ENCODE peak calls at places on chromosomes 11 and 22, in five cellular contexts. One of them, this sample, is unnamed.
A peak's percentile ranks its signal among the peaks of the same experiment; 100 is the strongest.

GRCh38 chr11:122751298-122752070 is 86.8 kb upstream of the CRTAM start:
- DNase-seq in K562: no peak
- DNase-seq in HCT116: no peak
- DNase-seq in HepG2: no peak
- DNase-seq in GM12878: no peak
- DNase-seq in this sample: no peak

GRCh38 chr11:101706541-101706940 is 122.7 kb upstream of the TRPC6 start:
- DNase-seq in GM12878: no peak
- DNase-seq in HepG2: no peak
- DNase-seq in HCT116: no peak
- DNase-seq in K562: no peak
- DNase-seq in this sample: no peak

GRCh38 chr22:46149493-46149997 is 781 bp upstream of the PPARA start:
- DNase-seq in HepG2: no peak
- DNase-seq in K562: no peak
- DNase-seq in GM12878: no peak
- DNase-seq in HCT116: no peak
- DNase-seq in this sample: no peak

GRCh38 chr22:45812910-45813309 is 141.3 kb downstream of the ATXN10 start:
- DNase-seq in GM12878: no peak
- DNase-seq in HCT116: no peak
- DNase-seq in K562: no peak
- DNase-seq in HepG2: no peak
- DNase-seq in this sample: no peak

GRCh38 chr22:32206774-32207758 is 2.2 kb upstream of the RFPL2 start:
- DNase-seq in HCT116: peak; percentile 56
- DNase-seq in HepG2: peak; percentile 41
- DNase-seq in GM12878: no peak
- DNase-seq in K562: no peak
- DNase-seq in this sample: no peak

GRCh38 chr11:17313349-17314231 is 37.1 kb downstream of the NUCB2 start:
- DNase-seq in HepG2: no peak
- DNase-seq in K562: no peak
- DNase-seq in GM12878: no peak
- DNase-seq in HCT116: no peak
- DNase-seq in this sample: no peak

GRCh38 chr11:1310315-1310687 is 869 bp upstream of the TOLLIP start:
- DNase-seq in K562: no peak
- DNase-seq in HCT116: no peak
- DNase-seq in HepG2: no peak
- DNase-seq in GM12878: no peak
- DNase-seq in this sample: no peak

GRCh38 chr11:61777234-61778090 is 14.9 kb downstream of the TMEM258 start:
- DNase-seq in HepG2: no peak
- DNase-seq in K562: peak; percentile 67
- DNase-seq in HCT116: no peak
- DNase-seq in GM12878: no peak
- DNase-seq in this sample: no peak

GRCh38 chr11:119699227-119699626 is 29.8 kb downstream of the NECTIN1 start:
- DNase-seq in K562: no peak
- DNase-seq in HCT116: no peak
- DNase-seq in GM12878: no peak
- DNase-seq in HepG2: peak; percentile 76
- DNase-seq in this sample: no peak

GRCh38 chr22:42439821-42440674 is 7.8 kb upstream of the NFAM1 start:
- DNase-seq in HCT116: no peak
- DNase-seq in K562: no peak
- DNase-seq in GM12878: no peak
- DNase-seq in HepG2: no peak
- DNase-seq in this sample: no peak

GRCh38 chr11:74025467-74026166 is 16.7 kb upstream of the UCP3 start:
- DNase-seq in HepG2: no peak
- DNase-seq in K562: no peak
- DNase-seq in HCT116: no peak
- DNase-seq in GM12878: no peak
- DNase-seq in this sample: no peak

GRCh38 chr11:6607190-6607635 is 3.6 kb downstream of the ILK start:
- DNase-seq in HCT116: no peak
- DNase-seq in GM12878: no peak
- DNase-seq in HepG2: no peak
- DNase-seq in K562: no peak
- DNase-seq in this sample: no peak

GRCh38 chr11:46491661-46492331 is 100.2 kb upstream of the CHRM4 start:
- DNase-seq in HCT116: no peak
- DNase-seq in GM12878: no peak
- DNase-seq in K562: no peak
- DNase-seq in HepG2: no peak
- DNase-seq in this sample: no peak

GRCh38 chr11:36365937-36366336 is 69.8 kb downstream of the PRR5L start:
- DNase-seq in GM12878: no peak
- DNase-seq in K562: no peak
- DNase-seq in HCT116: no peak
- DNase-seq in HepG2: no peak
- DNase-seq in this sample: no peak

GRCh38 chr11:43691332-43691731 is 10.8 kb downstream of the HSD17B12 start:
- DNase-seq in HepG2: no peak
- DNase-seq in GM12878: no peak
- DNase-seq in K562: no peak
- DNase-seq in HCT116: no peak
- DNase-seq in this sample: no peak

GRCh38 chr11:131534031-131534430 is 163.6 kb downstream of the NTM start:
- DNase-seq in GM12878: no peak
- DNase-seq in HCT116: no peak
- DNase-seq in HepG2: no peak
- DNase-seq in K562: no peak
- DNase-seq in this sample: no peak

GRCh38 chr11:128451651-128452470 is 135.5 kb downstream of the ETS1 start:
- DNase-seq in GM12878: no peak
- DNase-seq in HepG2: peak; percentile 82
- DNase-seq in HCT116: no peak
- DNase-seq in K562: no peak
- DNase-seq in this sample: no peak

GRCh38 chr11:83069441-83070043 is 2.2 kb downstream of the RAB30 start:
- DNase-seq in HepG2: no peak
- DNase-seq in HCT116: no peak
- DNase-seq in GM12878: no peak
- DNase-seq in K562: no peak
- DNase-seq in this sample: no peak

GRCh38 chr11:27965559-27965958 is 142.4 kb downstream of the KIF18A start:
- DNase-seq in HCT116: no peak
- DNase-seq in HepG2: peak; percentile 16
- DNase-seq in GM12878: no peak
- DNase-seq in K562: no peak
- DNase-seq in this sample: peak; percentile 13

GRCh38 chr11:10304495-10305261 is at the start of gene ADM:
- DNase-seq in HepG2: peak; percentile 90
- DNase-seq in GM12878: no peak
- DNase-seq in HCT116: peak; percentile 91
- DNase-seq in K562: peak; percentile 64
- DNase-seq in this sample: no peak

GRCh38 chr11:68047437-68048290 is 8.8 kb downstream of the TCIRG1 start:
- DNase-seq in HCT116: no peak
- DNase-seq in GM12878: no peak
- DNase-seq in K562: no peak
- DNase-seq in HepG2: no peak
- DNase-seq in this sample: no peak

GRCh38 chr11:128135451-128135850 is 451.9 kb downstream of the ETS1 start:
- DNase-seq in HepG2: no peak
- DNase-seq in GM12878: no peak
- DNase-seq in HCT116: no peak
- DNase-seq in K562: no peak
- DNase-seq in this sample: no peak

GRCh38 chr11:67671211-67671520 is 3.3 kb downstream of the ALDH3B2 start:
- DNase-seq in GM12878: no peak
- DNase-seq in HCT116: no peak
- DNase-seq in HepG2: no peak
- DNase-seq in K562: no peak
- DNase-seq in this sample: no peak

GRCh38 chr22:46068908-46069481 is 81.3 kb upstream of the PPARA start:
- DNase-seq in HepG2: no peak
- DNase-seq in K562: no peak
- DNase-seq in GM12878: no peak
- DNase-seq in HCT116: no peak
- DNase-seq in this sample: no peak

GRCh38 chr11:114108501-114109205 is 49.1 kb downstream of the ZBTB16 start:
- DNase-seq in K562: no peak
- DNase-seq in HCT116: no peak
- DNase-seq in GM12878: no peak
- DNase-seq in HepG2: no peak
- DNase-seq in this sample: no peak

DNA sequence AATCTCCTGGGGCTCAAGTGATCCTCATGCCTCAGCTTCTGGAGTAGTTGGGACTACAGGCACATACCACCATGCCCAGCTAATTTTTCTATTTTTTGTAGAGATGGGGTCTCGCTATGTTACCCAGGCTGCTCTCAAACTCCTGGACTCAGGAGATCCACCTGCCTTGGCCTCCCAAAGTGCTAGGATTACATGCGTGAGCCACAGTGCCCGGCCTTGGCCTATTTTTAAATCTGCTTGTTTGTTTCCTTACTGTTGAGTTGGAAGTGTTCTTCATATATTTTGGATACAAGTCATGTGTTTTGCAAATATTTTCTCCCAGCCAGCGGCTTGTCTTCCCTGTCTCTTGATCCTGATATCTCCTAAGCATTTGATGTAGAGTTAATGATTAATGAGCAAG is 5.0 kb downstream of the PARVB start:
- DNase-seq in HCT116: no peak
- DNase-seq in GM12878: no peak
- DNase-seq in K562: no peak
- DNase-seq in HepG2: no peak
- DNase-seq in this sample: no peak
- TF ChIP-seq ZNF274 in HCT116: no peak
- TF ChIP-seq ZNF274 in GM12878: no peak
- TF ChIP-seq ZNF274 in K562: no peak
- TF ChIP-seq ZNF274 in HepG2: no peak
- TF ChIP-seq ZNF274 in this sample: no peak

DNA sequence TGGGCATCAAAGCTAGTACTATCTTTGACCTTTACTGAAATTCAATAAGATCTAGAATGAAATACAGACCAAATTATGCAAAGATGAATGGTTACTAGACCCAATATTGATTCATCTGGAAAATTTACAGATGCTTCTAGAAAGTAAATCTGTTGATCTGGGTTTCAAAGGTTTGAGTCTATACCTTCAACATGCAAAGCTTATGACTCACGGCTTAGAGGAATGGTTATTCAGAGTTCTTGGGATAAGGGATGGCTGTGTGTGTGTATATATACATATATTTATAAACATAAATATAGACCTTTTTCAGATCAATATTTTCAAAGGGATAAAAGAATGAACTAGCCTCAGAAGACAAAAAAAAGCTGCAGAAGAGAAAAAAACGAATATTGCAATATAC is 1.3 kb downstream of the SPTY2D1 start:
- DNase-seq in HepG2: no peak
- DNase-seq in K562: no peak
- DNase-seq in HCT116: no peak
- DNase-seq in GM12878: no peak
- DNase-seq in this sample: no peak
- H3K4me3 ChIP-seq in HepG2: peak overlapping the region; percentile 90
- H3K4me3 ChIP-seq in K562: peak overlapping the region; percentile 95
- H3K4me3 ChIP-seq in HCT116: peak overlapping the region; percentile 97
- H3K4me3 ChIP-seq in GM12878: peak overlapping the region; percentile 99
- H3K4me3 ChIP-seq in this sample: peak overlapping the region; percentile 94

DNA sequence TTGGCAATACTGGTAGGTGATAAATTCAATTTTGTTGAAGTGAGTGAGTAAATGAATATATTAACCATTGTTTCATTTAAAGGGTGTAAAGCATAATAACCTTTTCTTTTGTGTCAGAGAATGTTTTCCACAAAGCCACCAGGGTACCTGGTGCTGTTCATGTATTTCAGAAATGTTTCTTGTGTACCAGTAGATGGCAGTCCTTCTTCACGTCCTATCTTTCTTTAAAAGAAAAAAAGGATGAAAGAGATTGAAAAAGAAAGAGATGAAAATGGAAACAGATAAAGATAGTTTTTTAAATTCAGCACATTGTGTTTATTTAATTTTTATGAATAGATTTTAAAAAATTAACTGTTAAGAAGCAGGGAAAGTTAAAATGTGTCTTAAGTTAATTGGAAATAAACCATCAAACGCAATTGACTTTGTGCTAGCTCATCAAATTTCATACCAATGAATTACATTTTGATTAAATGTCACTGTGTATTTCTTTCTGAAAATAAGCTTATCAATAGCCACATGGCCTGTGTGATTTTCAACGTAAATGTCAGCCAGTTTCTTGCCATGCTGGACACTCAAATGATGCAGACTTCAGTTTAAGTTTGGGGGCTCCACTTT is 65.5 kb upstream of the CHORDC1 start:
- DNase-seq in HepG2: peak; percentile 33
- DNase-seq in GM12878: no peak
- DNase-seq in K562: peak; percentile 30
- DNase-seq in HCT116: peak; percentile 16
- DNase-seq in this sample: peak; percentile 25
- TF ChIP-seq ZNF274 in HepG2: no peak
- TF ChIP-seq ZNF274 in GM12878: no peak
- TF ChIP-seq ZNF274 in K562: no peak
- TF ChIP-seq ZNF274 in HCT116: no peak
- TF ChIP-seq ZNF274 in this sample: no peak

GRCh38 chr11:70761094-70761905 is 363.0 kb downstream of the CTTN start:
- DNase-seq in K562: peak; percentile 42
- DNase-seq in GM12878: no peak
- DNase-seq in HepG2: no peak
- DNase-seq in HCT116: no peak
- DNase-seq in this sample: no peak
- H3K4me3 ChIP-seq in K562: no peak overlapping the region
- H3K4me3 ChIP-seq in GM12878: no peak overlapping the region
- H3K4me3 ChIP-seq in HepG2: no peak overlapping the region
- H3K4me3 ChIP-seq in HCT116: no peak overlapping the region
- H3K4me3 ChIP-seq in this sample: no peak overlapping the region